ENCODE peak calls at places on chromosomes 6 and 20, in seven cellular contexts. R, T, H, K, G, O and B are unnamed samples.

GRCh38 chr20:41293269-41294037 is 24.1 kb downstream of the ZHX3 start:
- DNase-seq in R (no peak), T (no peak), H (no peak), K (no peak), G (no peak), O (no peak), B (no peak)

GRCh38 chr20:21315138-21315537 is 12.0 kb downstream of the XRN2 start:
- DNase-seq in R (no peak), T (no peak), H (no peak), K (no peak), G (no peak), O (no peak), B (no peak)

GRCh38 chr20:56722042-56722441 is 92.9 kb downstream of the TFAP2C start:
- DNase-seq in R (no peak), T (no peak), H (no peak), K (no peak), G (no peak), O (peak), B (no peak)

GRCh38 chr6:36599791-36600209 is 5.6 kb downstream of the SRSF3 start:
- DNase-seq in R (peak), T (peak), H (peak), K (no peak), G (peak), O (no peak), B (no peak)

GRCh38 chr6:151001387-151002063 is 136.0 kb downstream of the MTHFD1L start:
- DNase-seq in R (no peak), T (no peak), H (no peak), K (no peak), G (no peak), O (no peak), B (no peak)

GRCh38 chr6:43949451-43950110 is 177.7 kb downstream of the MRPL14 start:
- DNase-seq in R (no peak), T (no peak), H (no peak), K (no peak), G (no peak), O (no peak), B (no peak)

GRCh38 chr20:35523298-35523888 is 6.1 kb downstream of the C20orf173 start:
- DNase-seq in R (peak), T (peak), H (no peak), K (no peak), G (peak), O (peak), B (no peak)

GRCh38 chr6:38155576-38156204 is 336.2 kb downstream of the ZFAND3 start:
- DNase-seq in R (no peak), T (no peak), H (no peak), K (no peak), G (no peak), O (no peak), B (no peak)

GRCh38 chr6:35062676-35063574 is 78.2 kb downstream of the TCP11 start:
- DNase-seq in R (no peak), T (no peak), H (no peak), K (no peak), G (peak), O (no peak), B (no peak)

GRCh38 chr6:121485359-121485809 is 49.9 kb downstream of the GJA1 start:
- DNase-seq in R (no peak), T (no peak), H (no peak), K (no peak), G (no peak), O (no peak), B (no peak)

GRCh38 chr6:80148220-80148619 is 41.7 kb downstream of the BCKDHB start:
- DNase-seq in R (no peak), T (no peak), H (no peak), K (no peak), G (no peak), O (no peak), B (no peak)

GRCh38 chr20:24487648-24488047 is 18.2 kb downstream of the SYNDIG1 start:
- DNase-seq in R (no peak), T (no peak), H (no peak), K (no peak), G (no peak), O (no peak), B (peak)

GRCh38 chr20:45345104-45345936 is 2.9 kb downstream of the SDC4 start:
- DNase-seq in R (no peak), T (no peak), H (peak), K (no peak), G (no peak), O (no peak), B (no peak)

GRCh38 chr6:28719275-28719940 is 193.7 kb downstream of the GPX5 start:
- DNase-seq in R (no peak), T (no peak), H (no peak), K (no peak), G (no peak), O (no peak), B (no peak)

GRCh38 chr6:161437851-161438250 is 164.0 kb upstream of the AGPAT4 start:
- DNase-seq in R (no peak), T (no peak), H (no peak), K (no peak), G (no peak), O (no peak), B (no peak)

GRCh38 chr6:49713346-49713745 is at the start of gene CRISP2:
- DNase-seq in R (no peak), T (no peak), H (no peak), K (no peak), G (no peak), O (no peak), B (peak)

GRCh38 chr6:167565884-167566491 is 241.1 kb downstream of the TTLL2 start:
- DNase-seq in R (no peak), T (no peak), H (no peak), K (no peak), G (no peak), O (no peak), B (no peak)